ENCODE peak calls at places on chromosomes 16 and 17, in seven cellular contexts. One of them, this sample, is unnamed.

GRCh38 chr17:32943647-32944191 is 15.8 kb downstream of the TMEM98 start:
- DNase-seq in naive thymus-derived CD4-positive, alpha-beta T cell: no peak
- DNase-seq in osteoblast: no peak
- DNase-seq in thoracic aorta: no peak
- DNase-seq in spleen: no peak
- DNase-seq in GM23248: peak; percentile 93
- DNase-seq in OCI-LY7: no peak
- DNase-seq in this sample: no peak

GRCh38 chr17:80008383-80008840 is 27.3 kb downstream of the TBC1D16 start:
- DNase-seq in naive thymus-derived CD4-positive, alpha-beta T cell: peak; percentile 64
- DNase-seq in osteoblast: peak; percentile 98
- DNase-seq in GM23248: peak; percentile 82
- DNase-seq in spleen: peak; percentile 93
- DNase-seq in thoracic aorta: no peak
- DNase-seq in OCI-LY7: peak; percentile 83
- DNase-seq in this sample: peak; percentile 60

GRCh38 chr17:68780561-68780960 is 174.6 kb downstream of the ABCA8 start:
- DNase-seq in OCI-LY7: no peak
- DNase-seq in GM23248: no peak
- DNase-seq in osteoblast: no peak
- DNase-seq in thoracic aorta: no peak
- DNase-seq in spleen: no peak
- DNase-seq in naive thymus-derived CD4-positive, alpha-beta T cell: no peak
- DNase-seq in this sample: no peak

GRCh38 chr17:62001105-62001504 is 64.0 kb downstream of the MED13 start:
- DNase-seq in GM23248: no peak
- DNase-seq in OCI-LY7: no peak
- DNase-seq in thoracic aorta: no peak
- DNase-seq in naive thymus-derived CD4-positive, alpha-beta T cell: no peak
- DNase-seq in osteoblast: no peak
- DNase-seq in spleen: no peak
- DNase-seq in this sample: no peak

GRCh38 chr16:30084096-30084815 is 7.5 kb downstream of the TBX6 start:
- DNase-seq in thoracic aorta: no peak
- DNase-seq in osteoblast: peak; percentile 66
- DNase-seq in OCI-LY7: no peak
- DNase-seq in naive thymus-derived CD4-positive, alpha-beta T cell: no peak
- DNase-seq in GM23248: no peak
- DNase-seq in spleen: no peak
- DNase-seq in this sample: no peak

GRCh38 chr17:68450391-68450790 is 6.9 kb downstream of the WIPI1 start:
- DNase-seq in GM23248: no peak
- DNase-seq in osteoblast: no peak
- DNase-seq in OCI-LY7: no peak
- DNase-seq in spleen: no peak
- DNase-seq in naive thymus-derived CD4-positive, alpha-beta T cell: no peak
- DNase-seq in thoracic aorta: no peak
- DNase-seq in this sample: no peak

GRCh38 chr16:2913603-2914002 is 1.9 kb downstream of the FLYWCH1 start:
- DNase-seq in osteoblast: no peak
- DNase-seq in GM23248: no peak
- DNase-seq in spleen: no peak
- DNase-seq in OCI-LY7: no peak
- DNase-seq in naive thymus-derived CD4-positive, alpha-beta T cell: no peak
- DNase-seq in thoracic aorta: no peak
- DNase-seq in this sample: no peak

GRCh38 chr17:71085238-71086033 is 916.1 kb downstream of the KCNJ2 start:
- DNase-seq in GM23248: no peak
- DNase-seq in spleen: no peak
- DNase-seq in naive thymus-derived CD4-positive, alpha-beta T cell: no peak
- DNase-seq in OCI-LY7: peak; percentile 58
- DNase-seq in thoracic aorta: no peak
- DNase-seq in osteoblast: no peak
- DNase-seq in this sample: no peak

GRCh38 chr16:51025588-51026290 is 125.3 kb downstream of the SALL1 start:
- DNase-seq in thoracic aorta: no peak
- DNase-seq in spleen: no peak
- DNase-seq in GM23248: no peak
- DNase-seq in naive thymus-derived CD4-positive, alpha-beta T cell: no peak
- DNase-seq in OCI-LY7: no peak
- DNase-seq in osteoblast: no peak
- DNase-seq in this sample: no peak

GRCh38 chr16:86734559-86735480 is 156.5 kb downstream of the FOXL1 start:
- DNase-seq in spleen: peak; percentile 32
- DNase-seq in thoracic aorta: no peak
- DNase-seq in naive thymus-derived CD4-positive, alpha-beta T cell: no peak
- DNase-seq in OCI-LY7: no peak
- DNase-seq in GM23248: no peak
- DNase-seq in osteoblast: no peak
- DNase-seq in this sample: no peak

GRCh38 chr16:28898266-28898665 is 20.0 kb downstream of the ATP2A1 start:
- DNase-seq in OCI-LY7: no peak
- DNase-seq in GM23248: no peak
- DNase-seq in thoracic aorta: no peak
- DNase-seq in spleen: no peak
- DNase-seq in osteoblast: no peak
- DNase-seq in naive thymus-derived CD4-positive, alpha-beta T cell: no peak
- DNase-seq in this sample: no peak

GRCh38 chr17:30363715-30364202 is 15.0 kb upstream of the CPD start:
- DNase-seq in naive thymus-derived CD4-positive, alpha-beta T cell: peak; percentile 53
- DNase-seq in thoracic aorta: no peak
- DNase-seq in spleen: peak; percentile 86
- DNase-seq in OCI-LY7: peak; percentile 68
- DNase-seq in GM23248: peak; percentile 94
- DNase-seq in osteoblast: no peak
- DNase-seq in this sample: peak; percentile 72

GRCh38 chr17:1124896-1125774 is 54.6 kb downstream of the ABR start:
- DNase-seq in OCI-LY7: no peak
- DNase-seq in spleen: no peak
- DNase-seq in thoracic aorta: no peak
- DNase-seq in GM23248: peak; percentile 71
- DNase-seq in naive thymus-derived CD4-positive, alpha-beta T cell: no peak
- DNase-seq in osteoblast: peak; percentile 77
- DNase-seq in this sample: no peak

GRCh38 chr17:38418693-38419507 is 9.4 kb upstream of the ARHGAP23 start:
- DNase-seq in spleen: no peak
- DNase-seq in OCI-LY7: peak; percentile 43
- DNase-seq in thoracic aorta: no peak
- DNase-seq in GM23248: peak; percentile 42
- DNase-seq in naive thymus-derived CD4-positive, alpha-beta T cell: no peak
- DNase-seq in osteoblast: peak; percentile 89
- DNase-seq in this sample: no peak

GRCh38 chr17:13113821-13114525 is 96.1 kb upstream of the ELAC2 start:
- DNase-seq in OCI-LY7: no peak
- DNase-seq in naive thymus-derived CD4-positive, alpha-beta T cell: no peak
- DNase-seq in osteoblast: no peak
- DNase-seq in spleen: no peak
- DNase-seq in thoracic aorta: no peak
- DNase-seq in GM23248: no peak
- DNase-seq in this sample: no peak

GRCh38 chr16:87543436-87544191 is 50.8 kb upstream of the ZCCHC14 start:
- DNase-seq in thoracic aorta: no peak
- DNase-seq in GM23248: peak; percentile 60
- DNase-seq in osteoblast: peak; percentile 91
- DNase-seq in spleen: no peak
- DNase-seq in naive thymus-derived CD4-positive, alpha-beta T cell: no peak
- DNase-seq in OCI-LY7: peak; percentile 14
- DNase-seq in this sample: peak; percentile 27

GRCh38 chr16:71540-72341 is 690 bp downstream of the RHBDF1 start:
- DNase-seq in OCI-LY7: no peak
- DNase-seq in osteoblast: peak; percentile 99
- DNase-seq in spleen: no peak
- DNase-seq in GM23248: peak; percentile 91
- DNase-seq in thoracic aorta: no peak
- DNase-seq in naive thymus-derived CD4-positive, alpha-beta T cell: no peak
- DNase-seq in this sample: no peak

GRCh38 chr17:63772801-63773271 is 561 bp downstream of the CCDC47 start:
- DNase-seq in OCI-LY7: peak; percentile 30
- DNase-seq in spleen: no peak
- DNase-seq in GM23248: peak; percentile 49
- DNase-seq in thoracic aorta: no peak
- DNase-seq in osteoblast: peak; percentile 74
- DNase-seq in naive thymus-derived CD4-positive, alpha-beta T cell: no peak
- DNase-seq in this sample: no peak

DNA sequence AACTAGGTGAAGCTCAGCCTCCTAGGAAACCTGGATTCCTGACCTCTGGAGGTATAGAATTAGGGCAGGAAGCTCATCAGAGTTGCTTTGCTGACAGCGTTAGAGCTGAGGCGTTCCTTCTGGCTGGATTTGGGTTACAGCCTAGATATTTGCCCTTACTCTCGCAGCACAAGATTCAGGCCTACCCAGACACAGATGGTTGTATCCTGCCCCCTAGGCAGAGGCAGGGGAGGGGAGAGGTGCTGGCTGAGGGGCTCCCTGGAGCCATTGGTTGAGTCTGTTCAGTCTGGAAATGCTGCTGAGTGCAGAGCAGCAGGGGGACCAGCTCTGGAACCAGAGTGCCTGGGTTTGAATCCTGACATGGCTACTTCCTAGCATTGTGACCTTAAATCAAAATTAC is 78.5 kb downstream of the MPRIP start:
- DNase-seq in thoracic aorta: no peak
- DNase-seq in OCI-LY7: no peak
- DNase-seq in naive thymus-derived CD4-positive, alpha-beta T cell: no peak
- DNase-seq in osteoblast: no peak
- DNase-seq in GM23248: no peak
- DNase-seq in spleen: no peak
- DNase-seq in this sample: no peak
- H3K27ac ChIP-seq in thoracic aorta: no peak overlapping the region
- H3K27ac ChIP-seq in OCI-LY7: no peak overlapping the region
- H3K27ac ChIP-seq in naive thymus-derived CD4-positive, alpha-beta T cell: peak overlapping the region; percentile 12
- H3K27ac ChIP-seq in osteoblast: peak overlapping the region; percentile 4
- H3K27ac ChIP-seq in GM23248: peak overlapping the region; percentile 41
- H3K27ac ChIP-seq in spleen: peak overlapping the region; percentile 81
- H3K27ac ChIP-seq in this sample: peak overlapping the region; percentile 11

GRCh38 chr16:53457670-53458069 is 23.4 kb downstream of the RBL2 start:
- DNase-seq in OCI-LY7: peak; percentile 89
- DNase-seq in naive thymus-derived CD4-positive, alpha-beta T cell: peak; percentile 90
- DNase-seq in GM23248: no peak
- DNase-seq in thoracic aorta: no peak
- DNase-seq in osteoblast: no peak
- DNase-seq in spleen: no peak
- DNase-seq in this sample: peak; percentile 87
- H3K4me1 ChIP-seq in OCI-LY7: peaks cover 24% of the 10 kb centered on the region
- H3K4me1 ChIP-seq in naive thymus-derived CD4-positive, alpha-beta T cell: peaks cover 79% of the 10 kb centered on the region
- H3K4me1 ChIP-seq in GM23248: no peaks in the 10 kb centered on the region
- H3K4me1 ChIP-seq in thoracic aorta: no peaks in the 10 kb centered on the region
- H3K4me1 ChIP-seq in osteoblast: no peaks in the 10 kb centered on the region
- H3K4me1 ChIP-seq in spleen: peaks cover 21% of the 10 kb centered on the region
- H3K4me1 ChIP-seq in this sample: peaks cover 93% of the 10 kb centered on the region

DNA sequence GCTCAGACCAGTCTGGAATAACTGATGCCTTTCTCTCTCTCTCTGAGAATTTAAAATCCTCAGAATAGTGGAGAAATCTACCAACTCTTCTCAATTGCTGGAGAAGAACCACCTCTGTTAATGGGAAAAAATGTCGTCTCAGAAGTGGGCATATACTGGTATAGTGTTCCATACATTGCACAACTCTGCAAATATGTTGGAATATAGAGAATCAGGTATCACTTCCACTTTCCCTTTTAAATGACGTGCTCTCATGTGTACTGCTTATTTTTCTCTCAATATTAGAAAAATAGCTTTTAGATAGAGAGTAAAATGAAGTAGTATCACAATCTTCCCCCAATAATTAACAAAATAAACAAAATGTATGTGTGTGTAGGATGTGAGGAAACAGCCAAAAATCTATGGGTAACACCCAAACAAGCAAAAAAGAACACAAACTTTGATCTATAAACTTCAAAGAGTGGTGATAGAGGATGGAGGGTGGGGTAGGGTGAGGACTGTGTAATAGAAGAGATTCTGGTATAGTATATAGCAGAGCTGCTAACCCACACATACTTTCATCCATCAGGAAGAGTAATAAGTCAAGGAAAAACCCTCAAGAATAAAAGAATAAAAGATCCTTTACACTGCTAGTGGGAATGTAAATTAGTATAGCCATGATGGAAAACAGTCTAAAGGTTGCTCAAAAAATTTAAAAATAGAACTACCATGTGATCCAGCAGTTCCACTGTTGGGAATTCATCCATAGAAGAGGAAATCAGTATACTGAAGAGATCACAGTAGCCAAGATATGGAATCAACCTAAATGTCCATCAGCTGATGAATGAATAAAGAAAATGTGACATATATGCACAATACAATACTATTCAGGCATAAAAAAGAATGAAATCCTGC is 46.9 kb downstream of the NFATC3 start:
- DNase-seq in osteoblast: peak; percentile 39
- DNase-seq in thoracic aorta: no peak
- DNase-seq in naive thymus-derived CD4-positive, alpha-beta T cell: peak; percentile 48
- DNase-seq in GM23248: no peak
- DNase-seq in spleen: no peak
- DNase-seq in OCI-LY7: no peak
- DNase-seq in this sample: peak; percentile 47
- H3K4me3 ChIP-seq in osteoblast: no peak overlapping the region
- H3K4me3 ChIP-seq in thoracic aorta: no peak overlapping the region
- H3K4me3 ChIP-seq in naive thymus-derived CD4-positive, alpha-beta T cell: no peak overlapping the region
- H3K4me3 ChIP-seq in GM23248: no peak overlapping the region
- H3K4me3 ChIP-seq in spleen: no peak overlapping the region
- H3K4me3 ChIP-seq in OCI-LY7: no peak overlapping the region
- H3K4me3 ChIP-seq in this sample: peak overlapping the region; percentile 27

GRCh38 chr16:1745181-1745899 is 26.0 kb downstream of the NME3 start:
- DNase-seq in osteoblast: peak; percentile 98
- DNase-seq in GM23248: peak; percentile 74
- DNase-seq in thoracic aorta: no peak
- DNase-seq in OCI-LY7: no peak
- DNase-seq in naive thymus-derived CD4-positive, alpha-beta T cell: no peak
- DNase-seq in spleen: no peak
- DNase-seq in this sample: no peak

GRCh38 chr16:1746693-1747195 is 24.6 kb downstream of the NME3 start:
- DNase-seq in thoracic aorta: no peak
- DNase-seq in GM23248: no peak
- DNase-seq in OCI-LY7: no peak
- DNase-seq in naive thymus-derived CD4-positive, alpha-beta T cell: no peak
- DNase-seq in osteoblast: no peak
- DNase-seq in spleen: no peak
- DNase-seq in this sample: no peak

GRCh38 chr16:1745900-1746692 is 25.2 kb downstream of the NME3 start:
- DNase-seq in osteoblast: peak; percentile 99
- DNase-seq in OCI-LY7: no peak
- DNase-seq in spleen: no peak
- DNase-seq in GM23248: no peak
- DNase-seq in thoracic aorta: no peak
- DNase-seq in naive thymus-derived CD4-positive, alpha-beta T cell: no peak
- DNase-seq in this sample: no peak

GRCh38 chr16:1743376-1744337 is 27.7 kb downstream of the NME3 start:
- DNase-seq in spleen: no peak
- DNase-seq in osteoblast: peak; percentile 75
- DNase-seq in GM23248: no peak
- DNase-seq in naive thymus-derived CD4-positive, alpha-beta T cell: no peak
- DNase-seq in thoracic aorta: no peak
- DNase-seq in OCI-LY7: no peak
- DNase-seq in this sample: no peak

DNA sequence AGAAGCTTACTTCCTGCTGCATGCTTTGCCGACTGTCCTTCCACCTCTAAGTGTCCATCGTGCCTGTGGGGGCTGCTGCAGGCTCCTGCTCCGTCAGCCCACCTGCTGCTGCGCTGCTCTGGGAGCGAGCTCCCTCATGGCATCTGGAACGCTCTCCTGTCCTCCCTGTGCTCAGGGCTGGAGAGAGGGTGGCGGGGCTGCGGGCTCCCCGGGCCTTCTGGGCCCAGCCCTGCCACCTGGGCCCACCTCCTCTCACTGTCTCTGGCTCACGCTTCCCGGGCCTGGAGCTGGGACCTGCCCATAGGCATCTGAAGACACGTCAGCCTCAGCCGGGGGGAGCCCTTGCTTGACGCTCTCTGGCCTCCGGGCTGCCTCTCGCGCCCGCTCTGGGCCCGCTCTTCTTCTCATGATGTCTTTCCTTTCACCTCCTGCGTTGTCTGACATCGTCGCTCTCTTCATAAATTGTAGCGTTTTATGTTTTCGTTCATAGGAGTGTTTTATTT is 27.0 kb downstream of the NME3 start:
- DNase-seq in spleen: no peak
- DNase-seq in OCI-LY7: no peak
- DNase-seq in naive thymus-derived CD4-positive, alpha-beta T cell: no peak
- DNase-seq in GM23248: no peak
- DNase-seq in osteoblast: peak; percentile 63
- DNase-seq in thoracic aorta: no peak
- DNase-seq in this sample: no peak
- H3K27ac ChIP-seq in spleen: no peak overlapping the region
- H3K27ac ChIP-seq in OCI-LY7: no peak overlapping the region
- H3K27ac ChIP-seq in naive thymus-derived CD4-positive, alpha-beta T cell: no peak overlapping the region
- H3K27ac ChIP-seq in GM23248: no peak overlapping the region
- H3K27ac ChIP-seq in osteoblast: no peak overlapping the region
- H3K27ac ChIP-seq in thoracic aorta: no peak overlapping the region
- H3K27ac ChIP-seq in this sample: no peak overlapping the region